ENCODE peak calls at places on chromosome 11, in five cellular contexts. M is astrocyte of the spinal cord, L is amniotic epithelial cell, O is T-helper 1 cell, S is posterior vena cava. P is an unnamed sample.

GRCh38 chr11:913043-913442 is 2.4 kb upstream of the CHID1 start:
- DNase-seq in S (no peak), L (no peak), M (no peak), O (no peak), P (no peak)

GRCh38 chr11:64204464-64204989 is 2.0 kb upstream of the FERMT3 start:
- DNase-seq in L (peak; percentile 94), S (peak; percentile 95), M (peak; percentile 96), O (peak; percentile 81), P (peak; percentile 96)

GRCh38 chr11:82718307-82718706 is 15.4 kb downstream of the FAM181B start:
- DNase-seq in S (no peak), L (peak; percentile 22), M (peak; percentile 56), O (no peak), P (peak; percentile 37)

GRCh38 chr11:60831143-60831500 is 10.8 kb upstream of the CCDC86 start:
- DNase-seq in L (peak; percentile 71), S (peak; percentile 94), M (peak; percentile 79), O (peak; percentile 62), P (peak; percentile 60)

GRCh38 chr11:34492806-34493414 is 20.7 kb downstream of the ELF5 start:
- DNase-seq in L (peak; percentile 58), M (peak; percentile 69), O (no peak), S (no peak), P (peak; percentile 56)

GRCh38 chr11:70544774-70545625 is 146.7 kb downstream of the CTTN start:
- DNase-seq in M (peak; percentile 31), O (no peak), S (peak; percentile 78), L (no peak), P (no peak)

GRCh38 chr11:122863704-122864326 is 18.7 kb upstream of the JHY start:
- DNase-seq in L (peak; percentile 34), M (peak; percentile 51), S (no peak), O (no peak), P (no peak)

GRCh38 chr11:19498986-19499669 is 213.5 kb upstream of the NAV2 start:
- DNase-seq in M (peak; percentile 22), S (no peak), O (no peak), L (peak; percentile 93), P (no peak)

GRCh38 chr11:110972640-110973039 is 260.4 kb upstream of the ARHGAP20 start:
- DNase-seq in L (peak; percentile 98), O (no peak), S (no peak), M (peak; percentile 72), P (peak; percentile 11)

GRCh38 chr11:16909375-16910035 is 104.7 kb downstream of the PLEKHA7 start:
- DNase-seq in S (no peak), M (no peak), L (no peak), O (no peak), P (no peak)

GRCh38 chr11:60924110-60924905 is at the start of gene TMEM132A:
- DNase-seq in L (peak; percentile 67), S (peak; percentile 88), O (no peak), M (peak; percentile 58), P (peak; percentile 29)

GRCh38 chr11:33068611-33069340 is 29.4 kb downstream of the TCP11L1 start:
- DNase-seq in M (no peak), L (no peak), S (no peak), O (no peak), P (no peak)

GRCh38 chr11:34395916-34396555 is 38.2 kb upstream of the ABTB2 start:
- DNase-seq in O (no peak), L (no peak), M (peak; percentile 49), S (no peak), P (peak; percentile 46)

GRCh38 chr11:61960532-61960931 is 6.9 kb downstream of the FTH1 start:
- DNase-seq in L (no peak), M (no peak), S (peak; percentile 60), O (no peak), P (no peak)

GRCh38 chr11:111951565-111951964 is 14.4 kb downstream of the DIXDC1 start:
- DNase-seq in O (no peak), M (no peak), S (no peak), L (no peak), P (no peak)

GRCh38 chr11:120610101-120610500 is 98.6 kb downstream of the GRIK4 start:
- DNase-seq in M (no peak), L (no peak), O (no peak), S (no peak), P (no peak)

GRCh38 chr11:28242596-28242995 is 134.4 kb downstream of the METTL15 start:
- DNase-seq in S (no peak), M (no peak), L (peak; percentile 54), O (no peak), P (no peak)

GRCh38 chr11:65524010-65524746 is 705 bp upstream of the SCYL1 start:
- DNase-seq in O (no peak), L (peak; percentile 79), S (peak; percentile 86), M (peak; percentile 10), P (no peak)

GRCh38 chr11:77127969-77128691 is at the start of gene MYO7A:
- DNase-seq in M (no peak), O (no peak), S (no peak), L (peak; percentile 46), P (no peak)

GRCh38 chr11:12569499-12570040 is 104.7 kb upstream of the TEAD1 start:
- DNase-seq in O (no peak), S (no peak), M (peak; percentile 24), L (peak; percentile 90), P (no peak)

GRCh38 chr11:19453893-19454292 is 213.1 kb upstream of the E2F8 start:
- DNase-seq in M (peak; percentile 47), O (no peak), L (no peak), S (peak; percentile 89), P (no peak)

GRCh38 chr11:17378655-17379054 is 9.8 kb downstream of the KCNJ11 start:
- DNase-seq in S (no peak), L (no peak), O (no peak), M (no peak), P (no peak)

GRCh38 chr11:78277314-78277994 is 88.7 kb downstream of the USP35 start:
- DNase-seq in M (no peak), O (no peak), S (no peak), L (no peak), P (no peak)

GRCh38 chr11:70556884-70557741 is 158.8 kb downstream of the CTTN start:
- DNase-seq in S (peak; percentile 71), L (no peak), O (no peak), M (peak; percentile 28), P (no peak)

GRCh38 chr11:7439921-7440320 is 45.4 kb upstream of the OLFML1 start:
- DNase-seq in O (no peak), L (no peak), S (no peak), M (no peak), P (no peak)

GRCh38 chr11:72930011-72930410 is 115.8 kb downstream of the ATG16L2 start:
- DNase-seq in S (no peak), O (no peak), L (peak; percentile 48), M (peak; percentile 32), P (no peak)